ENCODE peak calls at places on chromosomes 13 and 19, in ten cellular contexts. Z is ovary, O is ascending aorta, P is A673, N is uterus, E is heart right ventricle, J is left lung, L is GM12878, X is neural progenitor cell, K is fibroblast of lung. Q is an unnamed sample.

GRCh38 chr19:23384166-23384565 is 11.1 kb downstream of the ZNF91 start:
- DNase-seq in L (no peak), O (no peak), P (no peak), N (no peak), J (no peak), Z (no peak), K (no peak), E (no peak), X (no peak), Q (no peak)

GRCh38 chr19:48646912-48647216 is 877 bp upstream of the CA11 start:
- DNase-seq in K (no peak), J (no peak), E (no peak), X (no peak), P (no peak), N (no peak), L (no peak), O (no peak), Z (no peak), Q (no peak)

GRCh38 chr19:2059422-2060201 is 8.6 kb upstream of the MKNK2 start:
- DNase-seq in X (peak; percentile 70), K (peak; percentile 73), Z (no peak), L (no peak), E (peak; percentile 67), N (peak; percentile 63), O (peak; percentile 39), J (peak; percentile 95), P (no peak), Q (no peak)

GRCh38 chr19:2051771-2052704 is 994 bp upstream of the MKNK2 start:
- DNase-seq in J (no peak), N (peak; percentile 73), L (peak; percentile 72), O (no peak), K (no peak), P (no peak), Z (peak; percentile 84), E (peak; percentile 75), X (no peak), Q (peak; percentile 56)

GRCh38 chr13:26759907-26760834 is at the start of gene GPR12:
- DNase-seq in Z (no peak), P (peak; percentile 10), O (no peak), J (peak; percentile 49), L (no peak), N (no peak), X (peak; percentile 39), E (no peak), K (peak; percentile 4), Q (no peak)

GRCh38 chr13:71137106-71137505 is 729.9 kb downstream of the DACH1 start:
- DNase-seq in P (no peak), Z (no peak), O (no peak), N (no peak), K (no peak), L (no peak), X (no peak), E (no peak), J (no peak), Q (no peak)

GRCh38 chr13:28204690-28205443 is 66.5 kb downstream of the PAN3 start:
- DNase-seq in K (no peak), P (no peak), N (no peak), L (peak; percentile 13), X (no peak), E (no peak), J (no peak), O (no peak), Z (no peak), Q (no peak)

GRCh38 chr19:7994923-7995682 is 10.3 kb downstream of the ELAVL1 start:
- DNase-seq in Z (no peak), X (no peak), P (no peak), E (no peak), K (no peak), O (no peak), N (no peak), L (no peak), J (no peak), Q (no peak)

GRCh38 chr13:99992912-99993311 is 11.3 kb downstream of the ZIC2 start:
- DNase-seq in Z (no peak), K (peak; percentile 48), L (no peak), X (no peak), E (no peak), P (peak; percentile 72), O (no peak), J (no peak), N (no peak), Q (no peak)

GRCh38 chr13:98105929-98106336 is 37.0 kb upstream of the FARP1 start:
- DNase-seq in K (peak; percentile 66), X (no peak), J (no peak), N (no peak), Z (no peak), P (peak; percentile 33), O (no peak), E (peak; percentile 22), L (no peak), Q (no peak)

GRCh38 chr19:4870025-4870700 is 2.7 kb upstream of the PLIN3 start:
- DNase-seq in O (no peak), E (peak; percentile 30), L (no peak), X (no peak), P (peak; percentile 62), Z (peak; percentile 61), J (peak; percentile 83), N (peak; percentile 24), K (peak; percentile 91), Q (no peak)

GRCh38 chr13:61128850-61129645 is 286.6 kb downstream of the PCDH20 start:
- DNase-seq in P (peak; percentile 33), K (peak; percentile 37), Z (no peak), X (no peak), O (no peak), L (no peak), N (no peak), J (no peak), E (no peak), Q (no peak)

GRCh38 chr13:100976993-100977392 is 302.4 kb upstream of the TMTC4 start:
- DNase-seq in O (no peak), X (no peak), K (peak; percentile 77), E (no peak), P (no peak), J (no peak), N (no peak), Z (no peak), L (no peak), Q (no peak)

GRCh38 chr13:51906581-51906980 is 44.8 kb downstream of the CCDC70 start:
- DNase-seq in Z (no peak), K (no peak), E (peak; percentile 33), N (no peak), X (no peak), P (no peak), L (no peak), O (no peak), J (no peak), Q (no peak)

GRCh38 chr13:57624565-57625435 is 6.7 kb upstream of the PCDH17 start:
- DNase-seq in O (no peak), Z (no peak), E (no peak), P (peak; percentile 87), K (peak; percentile 58), J (no peak), X (peak; percentile 86), N (no peak), L (no peak), Q (no peak)

GRCh38 chr19:15378529-15379082 is 981 bp downstream of the AKAP8 start:
- DNase-seq in K (peak; percentile 40), X (peak; percentile 65), L (no peak), P (peak; percentile 59), J (peak; percentile 85), Z (no peak), E (no peak), N (no peak), O (no peak), Q (peak; percentile 48)

GRCh38 chr19:6086081-6086858 is 24.0 kb downstream of the RFX2 start:
- DNase-seq in P (no peak), K (peak; percentile 38), N (no peak), L (no peak), X (no peak), E (no peak), Z (no peak), J (no peak), O (no peak), Q (no peak)

GRCh38 chr19:18362934-18363542 is 22.6 kb downstream of the PGPEP1 start:
- DNase-seq in P (no peak), J (no peak), K (no peak), O (no peak), X (no peak), L (no peak), E (no peak), Z (no peak), N (no peak), Q (no peak)

GRCh38 chr13:74217816-74218215 is 83.6 kb upstream of the KLF12 start:
- DNase-seq in N (no peak), P (no peak), X (no peak), J (no peak), L (no peak), O (no peak), Z (no peak), E (no peak), K (peak; percentile 91), Q (no peak)

GRCh38 chr19:41905273-41906002 is 22.5 kb downstream of the ARHGEF1 start:
- DNase-seq in L (no peak), K (no peak), E (no peak), J (peak; percentile 56), X (no peak), N (no peak), P (no peak), O (no peak), Z (no peak), Q (no peak)
- H3K4me3 ChIP-seq in L (no peak overlapping the region), K (no peak overlapping the region), E (no peak overlapping the region), J (no peak overlapping the region), X (no peak overlapping the region), N (no peak overlapping the region), P (no peak overlapping the region), O (no peak overlapping the region), Z (no peak overlapping the region), Q (no peak overlapping the region)

GRCh38 chr13:40316301-40316700 is 350.1 kb downstream of the FOXO1 start:
- DNase-seq in K (no peak), J (no peak), N (no peak), Z (peak; percentile 34), E (no peak), X (no peak), L (no peak), O (no peak), P (no peak), Q (no peak)
- H3K4me1 ChIP-seq in K (no peaks in the 10 kb centered on the region), J (no peaks in the 10 kb centered on the region), N (no peaks in the 10 kb centered on the region), Z (peaks cover 2% of the 10 kb centered on the region), E (no peaks in the 10 kb centered on the region), X (peaks cover 3% of the 10 kb centered on the region), L (no peaks in the 10 kb centered on the region), O (no peaks in the 10 kb centered on the region), P (no peaks in the 10 kb centered on the region), Q (peaks cover 35% of the 10 kb centered on the region)

DNA sequence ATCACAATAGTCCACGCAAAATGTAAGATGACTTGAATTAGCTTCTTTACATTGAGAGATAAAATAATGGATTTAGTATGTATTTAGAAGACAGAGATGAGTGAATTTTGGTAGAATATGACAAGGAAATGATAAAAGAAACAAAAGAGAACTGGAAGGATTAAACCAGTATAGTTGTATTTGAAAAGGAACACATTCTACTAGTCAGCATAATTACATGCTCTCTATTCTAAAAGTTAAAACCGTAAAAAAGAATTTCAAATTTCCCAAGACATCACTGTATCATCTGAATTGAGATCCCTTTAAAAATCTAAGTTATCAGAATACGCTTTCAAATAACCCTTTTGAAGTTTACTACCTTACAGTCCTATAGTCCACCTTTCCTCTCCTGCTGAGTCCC is 1156.7 kb upstream of the PCDH9 start:
- DNase-seq in K (no peak), P (no peak), L (no peak), N (no peak), E (no peak), X (no peak), O (no peak), Z (no peak), J (no peak), Q (no peak)
- H3K4me3 ChIP-seq in K (no peak overlapping the region), P (no peak overlapping the region), L (no peak overlapping the region), N (no peak overlapping the region), E (no peak overlapping the region), X (no peak overlapping the region), O (no peak overlapping the region), Z (no peak overlapping the region), J (no peak overlapping the region), Q (no peak overlapping the region)

GRCh38 chr19:46186101-46186716 is 38.2 kb downstream of the IGFL2 start:
- DNase-seq in K (no peak), L (no peak), Z (no peak), P (no peak), N (no peak), J (no peak), O (no peak), X (no peak), E (no peak), Q (no peak)
- H3K4me1 ChIP-seq in K (no peaks in the 10 kb centered on the region), L (peaks cover 3% of the 10 kb centered on the region), Z (no peaks in the 10 kb centered on the region), P (no peaks in the 10 kb centered on the region), N (no peaks in the 10 kb centered on the region), J (no peaks in the 10 kb centered on the region), O (no peaks in the 10 kb centered on the region), X (no peaks in the 10 kb centered on the region), E (no peaks in the 10 kb centered on the region), Q (no peaks in the 10 kb centered on the region)

Q was measured in naive thymus-derived CD4-positive, alpha-beta T cell.